ENCODE peak calls at places on chromosomes 11 and 22, in four cellular contexts. Z, I, G and A are unnamed samples.

GRCh38 chr11:44174846-44175245 is 79.4 kb downstream of the EXT2 start:
- DNase-seq in Z (no peak), I (no peak), G (no peak), A (no peak)

GRCh38 chr11:10632483-10632882 is 61.1 kb downstream of the IRAG1 start:
- DNase-seq in Z (no peak), I (no peak), G (no peak), A (no peak)

GRCh38 chr11:125990244-125990643 is 44.4 kb downstream of the VSIG10L2 start:
- DNase-seq in Z (no peak), I (no peak), G (no peak), A (no peak)

GRCh38 chr11:101860694-101861371 is 54.0 kb upstream of the CEP126 start:
- DNase-seq in Z (no peak), I (peak), G (no peak), A (peak)

GRCh38 chr22:20584872-20585639 is 77.6 kb downstream of the MED15 start:
- DNase-seq in Z (peak), I (no peak), G (no peak), A (no peak)

GRCh38 chr11:61610905-61611304 is 30.0 kb upstream of the SYT7 start:
- DNase-seq in Z (no peak), I (no peak), G (no peak), A (no peak)

GRCh38 chr22:42688241-42688913 is 32.3 kb downstream of the A4GALT start:
- DNase-seq in Z (peak), I (no peak), G (no peak), A (peak)

GRCh38 chr11:57378166-57378565 is 2.8 kb downstream of the PRG3 start:
- DNase-seq in Z (no peak), I (no peak), G (no peak), A (no peak)

GRCh38 chr11:72584293-72584921 is 89.8 kb downstream of the PDE2A start:
- DNase-seq in Z (peak), I (no peak), G (no peak), A (peak)

GRCh38 chr11:92449780-92450179 is 225.2 kb downstream of the FAT3 start:
- DNase-seq in Z (no peak), I (no peak), G (no peak), A (no peak)

GRCh38 chr11:112499908-112500204 is 239.2 kb upstream of the PLET1 start:
- DNase-seq in Z (no peak), I (no peak), G (no peak), A (no peak)

GRCh38 chr11:112506852-112507251 is 246.2 kb upstream of the PLET1 start:
- DNase-seq in Z (no peak), I (no peak), G (no peak), A (no peak)

GRCh38 chr11:112504056-112504455 is 243.4 kb upstream of the PLET1 start:
- DNase-seq in Z (no peak), I (no peak), G (no peak), A (no peak)

GRCh38 chr11:112507281-112507680 is 246.6 kb upstream of the PLET1 start:
- DNase-seq in Z (no peak), I (no peak), G (no peak), A (no peak)

GRCh38 chr11:112503410-112503809 is 242.8 kb upstream of the PLET1 start:
- DNase-seq in Z (no peak), I (no peak), G (no peak), A (no peak)
- TF ChIP-seq CTCF in Z (no peak), I (no peak), G (no peak), A (no peak)

GRCh38 chr11:76723548-76723947 is 53.0 kb upstream of the LRRC32 start:
- DNase-seq in Z (no peak), I (no peak), G (no peak), A (no peak)

GRCh38 chr11:76719686-76720085 is 49.1 kb upstream of the LRRC32 start:
- DNase-seq in Z (no peak), I (no peak), G (no peak), A (no peak)

GRCh38 chr11:76721755-76722677 is 51.5 kb upstream of the LRRC32 start:
- DNase-seq in Z (peak), I (peak), G (peak), A (peak)

GRCh38 chr11:76724162-76724768 is 53.7 kb upstream of the LRRC32 start:
- DNase-seq in Z (no peak), I (no peak), G (no peak), A (peak)

GRCh38 chr11:76723142-76723541 is 52.6 kb upstream of the LRRC32 start:
- DNase-seq in Z (no peak), I (no peak), G (no peak), A (no peak)
- TF ChIP-seq CTCF in Z (no peak), I (no peak), G (peak), A (no peak)

GRCh38 chr11:133663135-133663534 is 130.8 kb upstream of the OPCML start:
- DNase-seq in Z (no peak), I (no peak), G (no peak), A (no peak)
- TF ChIP-seq CTCF in Z (no peak), I (no peak), G (no peak), A (no peak)

DNA sequence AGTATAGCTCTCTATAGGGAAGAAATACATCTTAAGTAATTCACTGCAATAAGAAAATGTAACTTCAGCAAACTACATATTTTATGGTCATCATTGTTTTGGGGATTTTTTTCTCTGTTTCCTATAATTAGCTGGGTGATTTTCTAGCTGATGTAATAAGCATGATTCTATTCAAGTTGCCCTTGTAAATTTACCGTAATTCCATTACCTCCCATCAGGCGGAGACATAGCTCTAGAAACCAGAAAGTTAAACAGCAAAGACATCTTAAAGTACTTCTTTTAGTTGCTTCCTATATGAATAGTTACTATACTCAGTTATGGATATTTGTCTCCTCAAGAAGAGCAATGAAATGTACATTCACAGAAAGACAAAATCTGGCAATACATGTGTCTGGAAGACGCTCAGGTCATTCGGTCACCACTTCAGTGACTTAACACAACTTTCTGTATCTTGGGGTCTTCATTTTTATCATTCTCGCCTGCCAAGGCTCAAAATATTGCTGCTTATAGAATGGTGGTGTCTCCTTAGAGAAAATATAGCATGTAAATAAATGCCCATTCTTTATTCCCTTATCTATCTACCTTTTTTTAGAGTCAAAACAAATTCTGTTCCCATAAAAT is 239.9 kb upstream of the ZC3H12C start:
- DNase-seq in Z (no peak), I (no peak), G (peak), A (peak)
- TF ChIP-seq CTCF in Z (peak), I (peak), G (peak), A (peak)

GRCh38 chr22:21657361-21658118 is 8.3 kb upstream of the PPIL2 start:
- DNase-seq in Z (peak), I (peak), G (no peak), A (peak)
- TF ChIP-seq CTCF in Z (peak), I (no peak), G (peak), A (no peak)

GRCh38 chr22:19106886-19107729 is 15.1 kb downstream of the DGCR2 start:
- DNase-seq in Z (no peak), I (no peak), G (no peak), A (no peak)

GRCh38 chr22:19107730-19108074 is 14.5 kb downstream of the DGCR2 start:
- DNase-seq in Z (no peak), I (no peak), G (no peak), A (no peak)

GRCh38 chr22:19105456-19105855 is 16.8 kb downstream of the DGCR2 start:
- DNase-seq in Z (no peak), I (no peak), G (no peak), A (no peak)

GRCh38 chr22:19105867-19106802 is 16.1 kb downstream of the DGCR2 start:
- DNase-seq in Z (no peak), I (no peak), G (no peak), A (no peak)

DNA sequence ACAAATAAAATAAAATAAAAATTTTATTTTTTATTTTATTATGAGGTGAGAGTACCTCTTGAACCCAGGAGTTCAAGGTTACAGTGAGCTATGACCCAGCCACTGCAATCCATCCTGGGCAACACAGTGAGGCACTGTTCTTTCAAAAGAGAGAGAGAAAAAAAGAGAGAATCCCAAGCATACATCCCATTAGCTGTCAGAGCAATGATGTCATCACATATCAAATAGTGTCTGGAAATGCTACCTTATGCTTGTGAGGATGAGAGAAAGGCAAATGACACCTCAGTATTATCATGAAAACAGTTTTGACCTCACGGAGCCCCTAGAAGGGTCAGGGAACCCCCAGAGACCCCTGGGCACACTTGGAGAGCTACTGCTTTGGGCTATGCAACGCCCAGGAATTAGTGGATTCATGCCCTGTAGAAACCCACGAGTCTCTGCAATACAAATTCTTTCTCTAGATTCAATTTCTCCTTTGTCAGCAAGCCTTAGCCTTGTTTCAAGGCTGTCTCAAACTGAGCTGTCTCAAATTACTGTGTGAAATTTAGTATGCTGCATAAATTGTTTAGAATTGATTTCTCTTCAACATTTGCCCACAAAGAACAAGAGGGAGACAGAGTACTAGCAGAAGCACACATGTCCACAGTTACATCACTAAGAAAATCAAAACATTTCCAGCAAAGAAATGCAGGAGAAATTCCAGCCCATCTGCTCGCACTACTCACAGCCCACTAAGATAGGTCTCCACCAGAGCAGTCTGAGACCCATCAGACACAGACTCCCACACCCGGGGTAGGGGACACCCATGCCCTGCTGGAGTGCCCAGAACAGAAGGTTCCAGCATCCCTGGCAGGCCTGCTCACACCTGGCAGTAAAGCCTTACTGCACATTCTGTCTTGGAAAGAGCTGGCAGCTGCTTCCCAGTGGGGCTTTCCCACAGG is 18.1 kb downstream of the DGCR2 start:
- DNase-seq in Z (no peak), I (no peak), G (no peak), A (no peak)
- TF ChIP-seq CTCF in Z (no peak), I (no peak), G (no peak), A (no peak)

GRCh38 chr11:135074397-135074998 is 662.5 kb upstream of the B3GAT1 start:
- DNase-seq in Z (no peak), I (no peak), G (no peak), A (no peak)
- TF ChIP-seq CTCF in Z (no peak), I (peak), G (peak), A (peak)

GRCh38 chr11:67468835-67469811 is at the start of gene TMEM134:
- DNase-seq in Z (peak), I (peak), G (peak), A (peak)
- TF ChIP-seq CTCF in Z (peak), I (peak), G (peak), A (peak)

DNA sequence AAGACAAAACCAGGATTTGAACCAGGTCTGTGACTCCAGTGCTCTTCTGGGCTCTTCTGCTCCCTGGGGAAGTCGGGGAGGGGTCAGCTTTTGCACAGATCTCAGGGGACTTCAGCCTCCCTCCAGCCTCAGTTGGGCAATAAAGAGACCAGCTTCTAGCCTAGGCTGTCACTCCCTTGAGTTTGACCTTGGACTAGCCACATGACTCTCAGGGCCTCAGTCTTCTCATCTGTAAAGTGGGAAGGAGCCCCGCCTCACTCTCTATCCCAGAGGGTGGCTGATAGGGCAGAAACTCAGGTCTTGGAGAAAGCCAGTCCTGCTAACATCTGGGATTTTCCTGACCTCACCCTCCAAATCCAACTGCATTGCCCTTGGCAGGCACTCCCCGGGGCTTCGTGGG is 38.7 kb downstream of the ELFN2 start:
- DNase-seq in Z (no peak), I (no peak), G (no peak), A (no peak)
- TF ChIP-seq CTCF in Z (no peak), I (no peak), G (no peak), A (no peak)